ENCODE peak calls at places on chromosomes 3 and 15, in eight cellular contexts. A, T, K, D, S, G, P and Y are unnamed samples.

GRCh38 chr3:100150583-100150982 is 36.3 kb upstream of the FILIP1L start:
- DNase-seq in D (no peak), T (no peak), P (no peak), G (no peak), A (no peak), S (peak), K (no peak), Y (no peak)

GRCh38 chr15:82303956-82304640 is 41.5 kb downstream of the SAXO2 start:
- DNase-seq in A (no peak), S (no peak), K (no peak), D (no peak), G (no peak), T (no peak), P (no peak), Y (no peak)

GRCh38 chr3:134356411-134357040 is 17.7 kb downstream of the AMOTL2 start:
- DNase-seq in T (no peak), D (no peak), A (no peak), S (no peak), G (no peak), K (no peak), P (no peak), Y (no peak)

GRCh38 chr3:177338697-177339219 is 141.5 kb upstream of the TBL1XR1 start:
- DNase-seq in S (no peak), T (no peak), K (no peak), A (no peak), D (no peak), G (no peak), P (peak), Y (no peak)

GRCh38 chr3:62041681-62042080 is 331.7 kb downstream of the FEZF2 start:
- DNase-seq in A (no peak), P (no peak), T (no peak), S (no peak), K (no peak), G (no peak), D (no peak), Y (no peak)

GRCh38 chr3:51954713-51955112 is 468 bp upstream of the GPR62 start:
- DNase-seq in P (no peak), D (no peak), T (no peak), S (no peak), K (no peak), A (no peak), G (no peak), Y (no peak)

GRCh38 chr3:86990734-86991481 is at the start of gene VGLL3:
- DNase-seq in T (no peak), A (peak), P (peak), D (no peak), K (peak), S (peak), G (peak), Y (peak)

GRCh38 chr15:75693501-75694240 is 19.0 kb downstream of the CSPG4 start:
- DNase-seq in T (no peak), S (peak), A (no peak), P (peak), K (no peak), G (peak), D (no peak), Y (no peak)

GRCh38 chr3:17515445-17516227 is 226.8 kb downstream of the TBC1D5 start:
- DNase-seq in K (no peak), A (no peak), T (no peak), P (peak), G (no peak), S (no peak), D (no peak), Y (no peak)

GRCh38 chr15:67166280-67167009 is 88.0 kb downstream of the AAGAB start:
- DNase-seq in T (no peak), K (no peak), P (no peak), G (no peak), D (no peak), S (no peak), A (no peak), Y (no peak)

GRCh38 chr3:186909078-186909853 is 21.1 kb upstream of the ST6GAL1 start:
- DNase-seq in P (no peak), G (peak), A (peak), D (peak), S (no peak), K (no peak), T (peak), Y (no peak)

GRCh38 chr3:26915208-26915607 is 292.6 kb downstream of the LRRC3B start:
- DNase-seq in G (peak), P (no peak), D (no peak), K (no peak), T (no peak), A (no peak), S (no peak), Y (no peak)

GRCh38 chr3:100468676-100469075 is 23.7 kb upstream of the TMEM45A start:
- DNase-seq in G (no peak), T (no peak), P (no peak), A (no peak), S (no peak), D (no peak), K (no peak), Y (no peak)

GRCh38 chr3:188863999-188864406 is 307.8 kb upstream of the TPRG1 start:
- DNase-seq in A (no peak), G (no peak), T (no peak), P (peak), K (no peak), D (no peak), S (peak), Y (no peak)

GRCh38 chr15:25684521-25685215 is 178.5 kb downstream of the ATP10A start:
- DNase-seq in D (no peak), P (peak), S (peak), A (no peak), K (no peak), G (no peak), T (no peak), Y (no peak)

GRCh38 chr15:91488452-91488851 is 365.1 kb upstream of the SLCO3A1 start:
- DNase-seq in S (no peak), D (no peak), T (no peak), K (no peak), P (peak), G (no peak), A (no peak), Y (no peak)

GRCh38 chr15:63983071-63983711 is 63.1 kb downstream of the DAPK2 start:
- DNase-seq in S (no peak), D (no peak), P (no peak), G (peak), T (no peak), A (no peak), K (no peak), Y (peak)

GRCh38 chr3:176155012-176155411 is 1042.3 kb downstream of the TBL1XR1 start:
- DNase-seq in P (no peak), G (peak), S (no peak), D (no peak), A (no peak), K (no peak), T (no peak), Y (no peak)

GRCh38 chr3:148221303-148221702 is 476.4 kb upstream of the AGTR1 start:
- DNase-seq in K (no peak), T (no peak), A (no peak), D (no peak), P (no peak), G (no peak), S (no peak), Y (no peak)

GRCh38 chr15:70632079-70632850 is 131.1 kb downstream of the UACA start:
- DNase-seq in A (no peak), K (no peak), S (no peak), T (no peak), P (peak), D (no peak), G (no peak), Y (no peak)

GRCh38 chr3:170180107-170180951 is 1.2 kb downstream of the PHC3 start:
- DNase-seq in A (no peak), K (peak), P (peak), T (no peak), G (no peak), S (peak), D (no peak), Y (peak)

GRCh38 chr3:97820780-97821179 is 1.0 kb upstream of the CRYBG3 start:
- DNase-seq in P (no peak), A (no peak), S (no peak), K (no peak), G (no peak), D (no peak), T (no peak), Y (no peak)

GRCh38 chr3:43919067-43919466 is 228.3 kb downstream of the ABHD5 start:
- DNase-seq in A (no peak), K (no peak), S (no peak), G (no peak), P (no peak), D (no peak), T (no peak), Y (no peak)

GRCh38 chr3:138457863-138458735 is 23.7 kb downstream of the ESYT3 start:
- DNase-seq in S (no peak), A (no peak), P (no peak), D (no peak), G (no peak), T (no peak), K (no peak), Y (no peak)

GRCh38 chr3:134872405-134872804 is 77.3 kb downstream of the EPHB1 start:
- DNase-seq in G (no peak), A (no peak), S (no peak), K (no peak), D (no peak), T (no peak), P (no peak), Y (no peak)

GRCh38 chr3:49513494-49514179 is 40.6 kb upstream of the BSN start:
- DNase-seq in K (no peak), P (no peak), S (no peak), A (no peak), G (no peak), D (no peak), T (no peak), Y (no peak)

GRCh38 chr3:63092545-63092944 is 185.6 kb upstream of the SYNPR start:
- DNase-seq in K (no peak), A (no peak), T (no peak), D (no peak), S (no peak), P (no peak), G (no peak), Y (no peak)

GRCh38 chr3:126746395-126747177 is 42.5 kb downstream of the CHCHD6 start:
- DNase-seq in P (peak), S (no peak), D (no peak), A (no peak), K (peak), G (no peak), T (no peak), Y (no peak)

GRCh38 chr3:150169279-150169970 is 198.7 kb upstream of the PFN2 start:
- DNase-seq in S (no peak), P (no peak), K (no peak), D (no peak), T (no peak), A (no peak), G (no peak), Y (no peak)

GRCh38 chr15:56871180-56871579 is 47.3 kb upstream of the TCF12 start:
- DNase-seq in G (no peak), D (no peak), A (no peak), P (peak), S (peak), T (no peak), K (no peak), Y (peak)

GRCh38 chr15:40582726-40583246 is 11.3 kb upstream of the KNL1 start:
- DNase-seq in G (no peak), S (peak), P (no peak), D (no peak), A (no peak), T (no peak), K (no peak), Y (peak)

GRCh38 chr3:128433630-128434185 is 33.0 kb downstream of the DNAJB8 start:
- DNase-seq in K (no peak), T (no peak), A (no peak), D (no peak), S (no peak), G (no peak), P (no peak), Y (no peak)

GRCh38 chr3:9499455-9500107 is 54.0 kb downstream of the LHFPL4 start:
- DNase-seq in P (no peak), S (no peak), K (peak), G (no peak), A (no peak), T (no peak), D (no peak), Y (peak)

GRCh38 chr3:132038198-132038825 is 3.5 kb upstream of the CPNE4 start:
- DNase-seq in G (no peak), D (no peak), T (no peak), P (peak), A (no peak), K (peak), S (peak), Y (peak)

GRCh38 chr15:22224241-22224671 is 143.9 kb downstream of the OR4M2 start:
- DNase-seq in G (no peak), D (no peak), K (no peak), A (no peak), S (no peak), T (no peak), P (no peak), Y (no peak)